ENCODE peak calls at places on chromosome 9, in nine cellular contexts. S, Z, T, D, V, U, M, L and G are unnamed samples.

GRCh38 chr9:134968011-134968822 is 50.5 kb upstream of the FCN1 start:
- DNase-seq in S (no peak), Z (no peak), T (no peak), D (no peak), V (no peak), U (no peak), M (no peak), L (no peak), G (no peak)

GRCh38 chr9:18688581-18688980 is 214.6 kb downstream of the ADAMTSL1 start:
- DNase-seq in S (no peak), Z (no peak), T (no peak), D (no peak), V (no peak), U (no peak), M (no peak), L (no peak), G (no peak)

GRCh38 chr9:103942171-103942570 is 151.9 kb upstream of the SMC2 start:
- DNase-seq in S (no peak), Z (no peak), T (no peak), D (no peak), V (no peak), U (no peak), M (no peak), L (no peak), G (no peak)

GRCh38 chr9:134850611-134851010 is 30.0 kb upstream of the FCN2 start:
- DNase-seq in S (no peak), Z (no peak), T (no peak), D (no peak), V (no peak), U (no peak), M (no peak), L (no peak), G (no peak)

GRCh38 chr9:37944266-37944650 is 40.3 kb upstream of the SLC25A51 start:
- DNase-seq in S (no peak), Z (no peak), T (no peak), D (no peak), V (no peak), U (no peak), M (no peak), L (no peak), G (no peak)

GRCh38 chr9:36884721-36885120 is 149.3 kb downstream of the PAX5 start:
- DNase-seq in S (no peak), Z (no peak), T (no peak), D (no peak), V (no peak), U (no peak), M (no peak), L (no peak), G (no peak)

GRCh38 chr9:75612754-75613153 is 277.7 kb upstream of the PCSK5 start:
- DNase-seq in S (no peak), Z (no peak), T (no peak), D (no peak), V (no peak), U (no peak), M (no peak), L (no peak), G (no peak)

GRCh38 chr9:137757613-137758029 is 120.0 kb upstream of the CACNA1B start:
- DNase-seq in S (peak), Z (no peak), T (no peak), D (peak), V (no peak), U (no peak), M (no peak), L (peak), G (no peak)

GRCh38 chr9:16202913-16203734 is 650.3 kb downstream of the CCDC171 start:
- DNase-seq in S (peak), Z (no peak), T (no peak), D (no peak), V (no peak), U (no peak), M (no peak), L (no peak), G (no peak)

GRCh38 chr9:109652971-109653370 is 127.0 kb upstream of the PALM2AKAP2 start:
- DNase-seq in S (peak), Z (no peak), T (no peak), D (no peak), V (no peak), U (no peak), M (no peak), L (no peak), G (no peak)

GRCh38 chr9:13956107-13956506 is 357.8 kb downstream of the NFIB start:
- DNase-seq in S (peak), Z (no peak), T (no peak), D (no peak), V (no peak), U (no peak), M (no peak), L (no peak), G (no peak)

GRCh38 chr9:88307136-88307535 is 81.1 kb upstream of the SPIN1 start:
- DNase-seq in S (no peak), Z (no peak), T (no peak), D (no peak), V (no peak), U (no peak), M (no peak), L (no peak), G (no peak)

GRCh38 chr9:123335227-123335985 is 20.6 kb upstream of the CRB2 start:
- DNase-seq in S (peak), Z (no peak), T (no peak), D (no peak), V (no peak), U (no peak), M (no peak), L (no peak), G (peak)

GRCh38 chr9:112500842-112501241 is 14.2 kb downstream of the KIAA1958 start:
- DNase-seq in S (no peak), Z (no peak), T (no peak), D (no peak), V (no peak), U (no peak), M (no peak), L (no peak), G (no peak)

GRCh38 chr9:79425840-79426239 is 145.9 kb upstream of the TLE4 start:
- DNase-seq in S (no peak), Z (no peak), T (no peak), D (no peak), V (no peak), U (no peak), M (no peak), L (no peak), G (no peak)

GRCh38 chr9:87201316-87201715 is 254.0 kb upstream of the GAS1 start:
- DNase-seq in S (peak), Z (no peak), T (no peak), D (no peak), V (no peak), U (no peak), M (no peak), L (no peak), G (no peak)

GRCh38 chr9:131237931-131238401 is 38.3 kb downstream of the FAM78A start:
- DNase-seq in S (peak), Z (peak), T (peak), D (peak), V (peak), U (peak), M (peak), L (peak), G (peak)

GRCh38 chr9:123350590-123351310 is 5.2 kb upstream of the CRB2 start:
- DNase-seq in S (no peak), Z (no peak), T (no peak), D (no peak), V (no peak), U (no peak), M (peak), L (no peak), G (peak)